ENCODE peak calls at places on chromosome 21, in seven cellular contexts. P, I, R, U, C, H and L are unnamed samples. For H3K4me1, the result is how much of the 10 kb centered on the place peaks cover.

GRCh38 chr21:28239345-28239744 is 753.3 kb downstream of the LTN1 start:
- ATAC-seq in P (no peak), I (peak), R (no peak), U (no peak), C (peak), H (no peak), L (peak)

GRCh38 chr21:43645414-43645891 is 13.8 kb downstream of the HSF2BP start:
- ATAC-seq in P (peak), I (peak), R (peak), U (peak), C (peak), H (peak), L (peak)

GRCh38 chr21:27213328-27213727 is 246.4 kb upstream of the ADAMTS5 start:
- ATAC-seq in P (no peak), I (no peak), R (no peak), U (peak), C (no peak), H (no peak), L (no peak)

GRCh38 chr21:29190920-29191319 is 60.5 kb downstream of the MAP3K7CL start:
- ATAC-seq in P (no peak), I (no peak), R (peak), U (no peak), C (peak), H (peak), L (peak)

GRCh38 chr21:42171091-42172053 is 47.6 kb upstream of the ABCG1 start:
- ATAC-seq in P (no peak), I (peak), R (peak), U (no peak), C (peak), H (no peak), L (peak)

GRCh38 chr21:28229811-28230210 is 762.9 kb downstream of the LTN1 start:
- ATAC-seq in P (no peak), I (no peak), R (no peak), U (no peak), C (no peak), H (no peak), L (no peak)

GRCh38 chr21:42026072-42026415 is 15.9 kb upstream of the ZBTB21 start:
- ATAC-seq in P (no peak), I (no peak), R (peak), U (no peak), C (no peak), H (no peak), L (no peak)

GRCh38 chr21:24583473-24583872 is 1023.8 kb downstream of the MRPL39 start:
- ATAC-seq in P (no peak), I (no peak), R (no peak), U (no peak), C (no peak), H (no peak), L (no peak)

GRCh38 chr21:46667191-46667734 is 31.8 kb downstream of the PRMT2 start:
- ATAC-seq in P (peak), I (no peak), R (peak), U (peak), C (peak), H (peak), L (no peak)

GRCh38 chr21:46477765-46478164 is 19.1 kb downstream of the DIP2A start:
- ATAC-seq in P (no peak), I (no peak), R (no peak), U (no peak), C (no peak), H (no peak), L (no peak)

GRCh38 chr21:41899431-41900202 is 20.5 kb upstream of the PRDM15 start:
- ATAC-seq in P (no peak), I (no peak), R (no peak), U (no peak), C (no peak), H (no peak), L (no peak)

GRCh38 chr21:43600642-43601397 is 58.5 kb downstream of the HSF2BP start:
- ATAC-seq in P (no peak), I (no peak), R (no peak), U (no peak), C (no peak), H (peak), L (no peak)

GRCh38 chr21:30733026-30733425 is 14.0 kb downstream of the KRTAP21-2 start:
- ATAC-seq in P (no peak), I (no peak), R (no peak), U (no peak), C (no peak), H (no peak), L (no peak)

GRCh38 chr21:46498335-46499050 is 39.8 kb downstream of the DIP2A start:
- ATAC-seq in P (no peak), I (no peak), R (no peak), U (no peak), C (peak), H (no peak), L (no peak)

GRCh38 chr21:33394260-33394659 is 9.0 kb upstream of the IFNGR2 start:
- ATAC-seq in P (no peak), I (peak), R (peak), U (no peak), C (peak), H (no peak), L (peak)

GRCh38 chr21:16195476-16195875 is 465.7 kb downstream of the USP25 start:
- ATAC-seq in P (no peak), I (no peak), R (peak), U (no peak), C (no peak), H (no peak), L (no peak)

GRCh38 chr21:36491191-36491916 is 11.4 kb upstream of the CLDN14 start:
- ATAC-seq in P (no peak), I (no peak), R (no peak), U (no peak), C (no peak), H (no peak), L (no peak)

GRCh38 chr21:36756527-36756926 is 57.6 kb downstream of the SIM2 start:
- ATAC-seq in P (no peak), I (no peak), R (no peak), U (no peak), C (no peak), H (peak), L (no peak)

GRCh38 chr21:42187976-42188653 is 30.8 kb upstream of the ABCG1 start:
- ATAC-seq in P (peak), I (peak), R (peak), U (no peak), C (peak), H (no peak), L (peak)

GRCh38 chr21:17501107-17502006 is 11.5 kb upstream of the CXADR start:
- ATAC-seq in P (no peak), I (no peak), R (no peak), U (no peak), C (no peak), H (peak), L (no peak)

GRCh38 chr21:43188181-43188580 is 19.4 kb downstream of the CRYAA start:
- ATAC-seq in P (no peak), I (no peak), R (no peak), U (no peak), C (no peak), H (no peak), L (no peak)

GRCh38 chr21:16979574-16979973 is 533.3 kb upstream of the CXADR start:
- ATAC-seq in P (no peak), I (no peak), R (no peak), U (no peak), C (no peak), H (no peak), L (no peak)

GRCh38 chr21:42496839-42497202 is 797 bp upstream of the RSPH1 start:
- ATAC-seq in P (no peak), I (peak), R (peak), U (peak), C (peak), H (peak), L (peak)

GRCh38 chr21:42534361-42534900 is 20.8 kb downstream of the SLC37A1 start:
- ATAC-seq in P (no peak), I (peak), R (peak), U (no peak), C (peak), H (no peak), L (peak)

GRCh38 chr21:38475519-38475918 is 22.8 kb downstream of the ERG start:
- ATAC-seq in P (no peak), I (no peak), R (no peak), U (peak), C (peak), H (no peak), L (no peak)

GRCh38 chr21:38477241-38477640 is 21.0 kb downstream of the ERG start:
- ATAC-seq in P (no peak), I (no peak), R (peak), U (no peak), C (no peak), H (no peak), L (no peak)

GRCh38 chr21:38478782-38479181 is 19.5 kb downstream of the ERG start:
- ATAC-seq in P (no peak), I (no peak), R (peak), U (no peak), C (no peak), H (no peak), L (no peak)

GRCh38 chr21:38476385-38476784 is 21.9 kb downstream of the ERG start:
- ATAC-seq in P (no peak), I (peak), R (peak), U (no peak), C (peak), H (no peak), L (peak)

GRCh38 chr21:38479641-38480515 is 18.4 kb downstream of the ERG start:
- ATAC-seq in P (no peak), I (no peak), R (no peak), U (no peak), C (no peak), H (no peak), L (no peak)
- H3K4me1 ChIP-seq in P (under half), I (under half), R (half or more), U (under half), C (under half), H (under half), L (under half)

GRCh38 chr21:32297449-32297848 is 1.2 kb upstream of the MRAP start:
- ATAC-seq in P (no peak), I (no peak), R (no peak), U (no peak), C (no peak), H (no peak), L (no peak)
- H3K4me1 ChIP-seq in P (under half), I (under half), R (under half), U (under half), C (under half), H (under half), L (under half)

GRCh38 chr21:39020751-39021474 is 162.3 kb downstream of the PSMG1 start:
- ATAC-seq in P (no peak), I (no peak), R (peak), U (peak), C (peak), H (peak), L (peak)
- H3K4me1 ChIP-seq in P (under half), I (under half), R (under half), U (under half), C (under half), H (under half), L (under half)

GRCh38 chr21:37833301-37833700 is 83.0 kb downstream of the KCNJ6 start:
- ATAC-seq in P (no peak), I (no peak), R (no peak), U (no peak), C (no peak), H (no peak), L (no peak)

GRCh38 chr21:37842163-37842919 is 73.9 kb downstream of the KCNJ6 start:
- ATAC-seq in P (no peak), I (no peak), R (peak), U (no peak), C (peak), H (no peak), L (no peak)

GRCh38 chr21:37835512-37835911 is 80.7 kb downstream of the KCNJ6 start:
- ATAC-seq in P (no peak), I (no peak), R (no peak), U (no peak), C (no peak), H (no peak), L (no peak)

GRCh38 chr21:37837381-37837780 is 78.9 kb downstream of the KCNJ6 start:
- ATAC-seq in P (no peak), I (no peak), R (no peak), U (no peak), C (no peak), H (no peak), L (no peak)
- H3K4me1 ChIP-seq in P (under half), I (under half), R (under half), U (under half), C (under half), H (under half), L (under half)

GRCh38 chr21:45135122-45135521 is 60.7 kb downstream of the ADARB1 start:
- ATAC-seq in P (no peak), I (peak), R (no peak), U (no peak), C (no peak), H (no peak), L (no peak)

GRCh38 chr21:45136927-45137611 is 62.7 kb downstream of the ADARB1 start:
- ATAC-seq in P (peak), I (peak), R (peak), U (peak), C (peak), H (peak), L (peak)

GRCh38 chr21:45135868-45136267 is 61.5 kb downstream of the ADARB1 start:
- ATAC-seq in P (no peak), I (no peak), R (no peak), U (no peak), C (no peak), H (no peak), L (no peak)

GRCh38 chr21:45137612-45137937 is 63.2 kb downstream of the ADARB1 start:
- ATAC-seq in P (no peak), I (no peak), R (no peak), U (no peak), C (no peak), H (no peak), L (no peak)

GRCh38 chr21:45136500-45136899 is 62.1 kb downstream of the ADARB1 start:
- ATAC-seq in P (no peak), I (no peak), R (no peak), U (no peak), C (no peak), H (no peak), L (no peak)
- H3K4me1 ChIP-seq in P (under half), I (under half), R (under half), U (under half), C (under half), H (under half), L (under half)

DNA sequence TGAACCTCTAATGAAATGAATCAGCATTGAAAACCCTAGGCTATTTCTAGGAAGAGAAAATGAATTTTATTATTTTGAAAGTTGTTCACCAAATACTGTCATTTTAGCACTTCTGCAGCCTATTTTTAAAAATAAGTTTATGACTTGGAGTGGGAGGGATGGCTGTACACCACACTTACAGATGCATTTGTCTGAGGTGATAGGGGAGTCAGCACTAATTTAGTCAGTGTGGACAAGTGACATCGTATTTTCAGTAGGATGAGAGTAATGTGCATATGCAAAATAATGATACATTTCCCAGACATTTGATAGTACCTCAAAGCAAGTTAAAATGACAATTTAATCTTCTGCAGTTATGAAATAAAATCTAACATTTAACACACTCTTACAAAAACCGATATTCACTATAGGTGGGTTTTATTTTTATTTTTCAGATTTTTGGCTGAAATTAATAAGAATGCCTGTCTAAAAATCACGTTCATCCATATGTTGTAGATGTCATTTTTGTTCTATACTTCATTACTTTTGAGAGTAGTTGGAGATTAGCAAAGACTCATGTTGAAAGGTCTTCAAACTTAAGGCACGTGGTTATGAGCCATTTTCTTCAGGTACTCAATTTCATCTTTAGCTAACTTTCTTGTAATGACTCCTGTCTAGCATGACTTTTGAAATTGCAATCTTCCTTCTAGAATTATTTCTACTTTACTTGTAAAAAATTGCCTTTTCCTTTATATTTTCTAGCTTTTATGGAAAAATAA is 186.7 kb downstream of the NCAM2 start:
- ATAC-seq in P (no peak), I (no peak), R (no peak), U (no peak), C (no peak), H (no peak), L (no peak)
- H3K4me1 ChIP-seq in P (under half), I (under half), R (under half), U (under half), C (under half), H (under half), L (under half)

DNA sequence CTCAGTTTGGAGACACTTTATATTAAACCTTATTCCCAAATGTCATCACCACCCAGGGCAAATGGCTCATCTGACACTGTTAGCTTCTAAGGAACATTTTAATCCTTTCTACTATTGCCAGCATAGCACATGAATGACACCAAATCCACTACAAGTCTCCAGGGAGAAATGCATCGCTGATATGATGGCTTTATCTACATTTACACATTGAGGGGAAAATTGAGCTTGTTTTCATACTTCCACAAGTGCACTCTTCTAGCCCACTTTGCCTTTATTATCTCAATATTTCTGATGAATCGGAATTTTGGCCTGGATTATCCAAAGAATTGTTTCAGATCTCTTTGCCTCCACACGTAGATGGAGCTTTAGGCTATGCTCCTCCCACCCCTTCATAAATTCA is 75.4 kb downstream of the RUNX1 start:
- ATAC-seq in P (no peak), I (no peak), R (no peak), U (no peak), C (no peak), H (no peak), L (no peak)
- H3K4me1 ChIP-seq in P (half or more), I (under half), R (under half), U (under half), C (under half), H (under half), L (under half)

GRCh38 chr21:31897311-31897710 is 24.5 kb downstream of the HUNK start:
- ATAC-seq in P (no peak), I (no peak), R (no peak), U (no peak), C (no peak), H (no peak), L (peak)
- H3K4me1 ChIP-seq in P (under half), I (under half), R (under half), U (under half), C (under half), H (under half), L (under half)